ENCODE peak calls at places on chromosomes 7 and 10, in ten cellular contexts. K is CD8-positive, alpha-beta memory T cell; M is vagina; X is A549; Q is mesenchymal stem cell; G is lower lobe of right lung; V is kidney; I is hepatocyte; P is thoracic aorta; S is pancreas. C is an unnamed sample. For H3K9me3 and H3K4me1, the result is how much of the 10 kb centered on the place peaks cover.

GRCh38 chr7:92837214-92837749 is 909 bp upstream of the CDK6 start:
- DNase-seq in K (no peak), M (no peak), X (no peak), Q (no peak), G (no peak), V (no peak), I (no peak), P (no peak), S (no peak), C (peak)

GRCh38 chr7:3430588-3430987 is 129.5 kb downstream of the SDK1 start:
- DNase-seq in K (no peak), M (no peak), X (no peak), Q (no peak), G (no peak), V (no peak), I (no peak), P (no peak), S (no peak), C (no peak)

GRCh38 chr10:124002391-124003069 is 90.9 kb downstream of the CHST15 start:
- DNase-seq in K (no peak), M (peak), X (no peak), Q (no peak), G (no peak), V (peak), I (no peak), P (no peak), S (peak), C (no peak)

GRCh38 chr10:6194291-6194690 is 8.4 kb upstream of the PFKFB3 start:
- DNase-seq in K (no peak), M (no peak), X (no peak), Q (no peak), G (no peak), V (no peak), I (no peak), P (no peak), S (no peak), C (no peak)

GRCh38 chr7:140992422-140992821 is 22.3 kb downstream of the MRPS33 start:
- DNase-seq in K (no peak), M (no peak), X (no peak), Q (no peak), G (no peak), V (no peak), I (no peak), P (no peak), S (no peak), C (no peak)

GRCh38 chr10:88932539-88933256 is 19.9 kb downstream of the ACTA2 start:
- DNase-seq in K (peak), M (no peak), X (peak), Q (peak), G (no peak), V (peak), I (peak), P (no peak), S (peak), C (peak)

GRCh38 chr7:129855234-129855673 is 97.5 kb downstream of the UBE2H start:
- DNase-seq in K (no peak), M (no peak), X (no peak), Q (no peak), G (no peak), V (no peak), I (peak), P (no peak), S (no peak), C (peak)

GRCh38 chr10:133388265-133388972 is 5.5 kb upstream of the MTG1 start:
- DNase-seq in K (no peak), M (no peak), X (peak), Q (no peak), G (peak), V (peak), I (no peak), P (no peak), S (no peak), C (peak)

GRCh38 chr10:43846187-43846680 is 197.6 kb upstream of the ZNF32 start:
- DNase-seq in K (peak), M (peak), X (no peak), Q (peak), G (no peak), V (peak), I (no peak), P (no peak), S (no peak), C (peak)

DNA sequence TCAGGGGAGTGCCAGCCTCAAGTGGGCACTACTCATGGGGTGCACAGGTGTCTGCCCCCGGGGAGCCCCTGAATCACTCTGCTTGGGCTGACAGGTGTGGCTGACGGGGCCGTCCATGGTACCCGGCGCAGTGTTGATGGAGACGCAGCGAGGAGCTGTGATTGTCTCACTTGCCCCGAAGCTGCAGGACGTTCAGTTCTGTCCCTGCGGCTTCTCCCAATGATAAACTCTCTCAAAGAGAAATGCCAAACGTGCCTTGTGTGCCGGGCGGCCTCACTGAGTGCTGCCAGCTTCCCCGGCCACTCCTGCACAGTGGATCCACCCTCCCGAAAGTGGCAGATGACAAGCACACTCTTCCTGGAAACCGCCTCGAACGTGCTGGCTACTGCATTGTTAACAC is 203.2 kb downstream of the DNAJB6 start:
- DNase-seq in K (no peak), M (no peak), X (no peak), Q (no peak), G (peak), V (peak), I (no peak), P (no peak), S (no peak), C (no peak)
- H3K9me3 ChIP-seq in K (under half), M (under half), X (under half), Q (under half), G (under half), V (under half), I (under half), P (under half), S (under half), C (under half)

GRCh38 chr7:137989127-137989526 is 12.8 kb downstream of the CREB3L2 start:
- DNase-seq in K (no peak), M (no peak), X (no peak), Q (no peak), G (no peak), V (no peak), I (no peak), P (no peak), S (no peak), C (no peak)
- H3K4me1 ChIP-seq in K (under half), M (half or more), X (under half), Q (under half), G (half or more), V (under half), I (half or more), P (half or more), S (under half), C (under half)

GRCh38 chr7:98653601-98654310 is 36.7 kb downstream of the NPTX2 start:
- DNase-seq in K (no peak), M (no peak), X (no peak), Q (no peak), G (no peak), V (no peak), I (no peak), P (no peak), S (no peak), C (no peak)
- H3K9me3 ChIP-seq in K (under half), M (under half), X (under half), Q (under half), G (under half), V (under half), I (under half), P (under half), S (under half), C (under half)

DNA sequence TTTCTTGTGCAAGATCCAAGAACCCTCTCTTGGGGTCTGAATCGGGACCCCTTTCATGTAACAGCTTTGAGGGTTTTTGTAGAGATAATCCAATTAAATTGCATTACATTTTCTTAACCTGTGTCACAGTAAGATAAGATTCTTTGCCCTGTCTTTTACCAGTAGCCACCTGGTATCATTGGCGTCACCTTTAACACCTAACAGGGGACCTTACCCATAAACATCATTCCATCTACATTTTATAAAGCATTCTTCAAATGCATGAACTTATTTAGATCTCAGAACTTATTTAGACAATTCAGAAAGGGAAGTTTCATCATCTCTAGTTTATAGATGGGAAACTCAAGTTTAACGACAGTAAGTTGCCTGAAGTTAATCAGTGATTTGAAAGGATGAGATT is 106.4 kb upstream of the KLF6 start:
- DNase-seq in K (no peak), M (no peak), X (no peak), Q (no peak), G (no peak), V (no peak), I (no peak), P (no peak), S (no peak), C (no peak)
- H3K4me1 ChIP-seq in K (half or more), M (under half), X (half or more), Q (under half), G (under half), V (under half), I (under half), P (half or more), S (under half), C (under half)

GRCh38 chr7:80449841-80450240 is 62.0 kb downstream of the GNAT3 start:
- DNase-seq in K (no peak), M (no peak), X (no peak), Q (no peak), G (no peak), V (no peak), I (peak), P (no peak), S (no peak), C (no peak)
- H3K9me3 ChIP-seq in K (under half), M (under half), X (under half), Q (under half), G (under half), V (under half), I (under half), P (under half), S (under half), C (under half)

GRCh38 chr10:129032626-129033353 is 434.3 kb upstream of the MGMT start:
- DNase-seq in K (no peak), M (no peak), X (no peak), Q (no peak), G (no peak), V (no peak), I (no peak), P (no peak), S (no peak), C (no peak)

GRCh38 chr10:129031233-129032150 is 435.5 kb upstream of the MGMT start:
- DNase-seq in K (peak), M (no peak), X (peak), Q (peak), G (no peak), V (peak), I (peak), P (no peak), S (peak), C (peak)

GRCh38 chr10:129035052-129035805 is 431.8 kb upstream of the MGMT start:
- DNase-seq in K (peak), M (no peak), X (no peak), Q (no peak), G (no peak), V (peak), I (no peak), P (no peak), S (no peak), C (peak)

GRCh38 chr10:129033354-129033729 is 433.7 kb upstream of the MGMT start:
- DNase-seq in K (no peak), M (no peak), X (no peak), Q (no peak), G (no peak), V (no peak), I (no peak), P (no peak), S (no peak), C (peak)

DNA sequence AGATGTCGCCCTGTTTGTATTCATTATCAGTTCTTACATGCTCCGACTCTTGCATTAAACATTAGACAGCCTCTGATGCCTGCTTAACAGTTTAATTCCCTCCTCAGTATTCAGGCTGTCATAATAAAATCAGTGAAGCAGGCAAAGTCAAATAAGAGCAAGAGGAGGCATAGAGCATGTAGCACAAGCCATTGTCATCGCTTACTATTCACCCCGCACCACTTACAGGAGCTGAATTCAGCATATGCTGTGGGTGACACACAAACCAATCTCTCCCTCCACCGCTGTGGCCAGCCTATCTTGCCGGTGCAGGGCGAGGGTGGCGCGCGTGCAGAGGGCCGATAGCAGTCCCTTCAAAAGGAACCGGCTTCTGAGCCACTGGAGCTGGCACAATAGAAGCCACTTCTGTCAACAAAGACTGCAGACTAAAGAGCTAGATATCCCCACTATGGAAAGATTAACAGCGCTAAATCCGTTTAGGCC is 433.2 kb upstream of the MGMT start:
- DNase-seq in K (no peak), M (no peak), X (no peak), Q (no peak), G (no peak), V (no peak), I (no peak), P (no peak), S (no peak), C (peak)
- H3K4me1 ChIP-seq in K (under half), M (under half), X (under half), Q (under half), G (under half), V (under half), I (under half), P (under half), S (under half), C (half or more)

GRCh38 chr7:159172314-159172892 is 27.7 kb upstream of the VIPR2 start:
- DNase-seq in K (no peak), M (no peak), X (no peak), Q (no peak), G (no peak), V (no peak), I (no peak), P (no peak), S (no peak), C (no peak)
- H3K9me3 ChIP-seq in K (under half), M (under half), X (under half), Q (under half), G (under half), V (under half), I (under half), P (under half), S (under half), C (under half)

DNA sequence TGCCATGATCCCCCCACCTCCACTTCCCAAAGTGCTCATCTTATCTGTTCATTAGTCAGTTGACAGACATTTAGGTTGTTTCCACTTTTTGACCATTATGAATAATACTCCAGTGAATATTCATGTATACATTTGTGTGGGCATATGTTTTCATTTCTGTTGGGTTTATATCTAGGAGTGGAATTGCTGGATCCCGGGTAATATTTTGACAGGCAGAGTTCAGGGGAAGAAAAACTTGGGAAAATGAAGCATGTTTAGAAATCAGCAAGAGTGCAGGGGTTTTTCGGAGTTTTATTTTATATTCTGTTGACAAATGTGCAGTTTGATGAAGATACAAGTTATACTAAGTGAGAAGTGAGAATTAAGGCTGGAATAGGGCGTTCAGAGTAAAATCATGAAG is 2.6 kb upstream of the SCD start:
- DNase-seq in K (no peak), M (no peak), X (no peak), Q (no peak), G (no peak), V (no peak), I (no peak), P (no peak), S (no peak), C (no peak)
- H3K4me1 ChIP-seq in K (under half), M (under half), X (half or more), Q (under half), G (under half), V (under half), I (under half), P (under half), S (under half), C (under half)

GRCh38 chr10:108471420-108471819 is 1306.9 kb upstream of the SORCS1 start:
- DNase-seq in K (no peak), M (no peak), X (no peak), Q (no peak), G (no peak), V (no peak), I (no peak), P (no peak), S (no peak), C (no peak)

GRCh38 chr10:108465871-108466641 is 1301.5 kb upstream of the SORCS1 start:
- DNase-seq in K (no peak), M (no peak), X (no peak), Q (peak), G (peak), V (peak), I (peak), P (no peak), S (peak), C (peak)

GRCh38 chr10:108469940-108470339 is 1305.4 kb upstream of the SORCS1 start:
- DNase-seq in K (no peak), M (no peak), X (no peak), Q (no peak), G (no peak), V (no peak), I (no peak), P (no peak), S (no peak), C (no peak)
- H3K9me3 ChIP-seq in K (under half), M (under half), X (under half), Q (under half), G (under half), V (under half), I (under half), P (under half), S (under half), C (under half)

GRCh38 chr10:114723361-114723760 is 65.3 kb upstream of the ABLIM1 start:
- DNase-seq in K (no peak), M (no peak), X (no peak), Q (no peak), G (no peak), V (no peak), I (no peak), P (no peak), S (no peak), C (no peak)

GRCh38 chr10:114718386-114718785 is 60.3 kb upstream of the ABLIM1 start:
- DNase-seq in K (no peak), M (no peak), X (no peak), Q (no peak), G (no peak), V (no peak), I (no peak), P (no peak), S (no peak), C (peak)

GRCh38 chr10:114716811-114717404 is 58.8 kb upstream of the ABLIM1 start:
- DNase-seq in K (no peak), M (no peak), X (no peak), Q (no peak), G (no peak), V (no peak), I (no peak), P (no peak), S (no peak), C (no peak)

GRCh38 chr10:114720685-114721278 is 62.7 kb upstream of the ABLIM1 start:
- DNase-seq in K (no peak), M (no peak), X (no peak), Q (no peak), G (no peak), V (no peak), I (no peak), P (no peak), S (no peak), C (no peak)

DNA sequence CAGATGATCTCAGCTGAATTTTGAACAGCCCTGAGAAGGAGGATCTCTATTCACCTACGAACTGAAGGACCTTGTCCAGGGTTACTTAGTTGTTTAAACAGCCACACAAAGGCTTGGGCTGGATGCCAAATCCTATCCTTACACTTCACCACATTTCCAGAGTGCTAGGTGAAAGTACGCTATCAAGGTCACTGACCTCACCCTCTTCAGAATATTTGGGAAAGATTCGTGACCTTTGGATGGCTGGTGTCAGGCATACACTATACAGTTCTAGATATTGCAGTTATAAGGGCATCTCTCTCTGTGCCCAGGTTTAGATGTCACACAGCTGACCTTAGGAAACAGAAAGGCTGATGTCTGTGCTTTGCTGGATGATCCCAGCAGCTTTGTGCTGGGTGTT is 61.2 kb upstream of the ABLIM1 start:
- DNase-seq in K (no peak), M (no peak), X (peak), Q (no peak), G (no peak), V (no peak), I (peak), P (no peak), S (peak), C (no peak)
- H3K4me1 ChIP-seq in K (under half), M (under half), X (half or more), Q (under half), G (under half), V (under half), I (under half), P (under half), S (under half), C (under half)

C was measured in A673.